ENCODE peak calls at places on chromosomes 4 and X, in four cellular contexts. H is NCI-H2081, A is head of caudate nucleus, M is amygdala. L is an unnamed sample.

GRCh38 chr4:25993564-25994185 is 79.7 kb downstream of the SMIM20 start:
- DNase-seq in H (no peak), A (no peak), M (no peak), L (peak)

GRCh38 chrX:462853-463252 is 76.1 kb upstream of the PPP2R3B start:
- DNase-seq in H (no peak), A (no peak), M (no peak), L (no peak)

GRCh38 chrX:154458116-154458953 is at the start of gene PLXNA3:
- DNase-seq in H (peak), A (peak), M (no peak), L (peak)

GRCh38 chr4:175891863-175892262 is 79.8 kb upstream of the GPM6A start:
- DNase-seq in H (peak), A (no peak), M (no peak), L (no peak)

GRCh38 chr4:24262616-24263015 is 321.7 kb downstream of the DHX15 start:
- DNase-seq in H (no peak), A (no peak), M (no peak), L (no peak)

GRCh38 chrX:123647244-123647643 is 85.6 kb downstream of the THOC2 start:
- DNase-seq in H (no peak), A (no peak), M (no peak), L (no peak)

GRCh38 chrX:120236676-120237460 is 13.7 kb upstream of the ZBTB33 start:
- DNase-seq in H (no peak), A (no peak), M (no peak), L (no peak)

GRCh38 chr4:7415927-7416686 is 18.6 kb downstream of the PSAPL1 start:
- DNase-seq in H (no peak), A (no peak), M (no peak), L (no peak)